ENCODE peak calls at places on chromosomes 6 and 20, in seven cellular contexts. Y, P, Q, L, R, J and T are unnamed samples.

GRCh38 chr6:105678516-105678915 is 275.6 kb upstream of the PREP start:
- DNase-seq in L (no peak), R (peak), Y (no peak), Q (no peak), P (no peak), J (no peak), T (peak)

GRCh38 chr6:156777577-156777865 is 343 bp downstream of the ARID1B start:
- DNase-seq in Q (no peak), R (no peak), Y (no peak), J (no peak), P (peak), L (no peak), T (no peak)

GRCh38 chr6:99219788-99220187 is 129.7 kb downstream of the FAXC start:
- DNase-seq in Q (no peak), P (no peak), R (no peak), Y (no peak), J (no peak), L (no peak), T (peak)

GRCh38 chr20:51497542-51498467 is 44.7 kb downstream of the NFATC2 start:
- DNase-seq in R (peak), P (no peak), J (no peak), Y (no peak), L (peak), Q (no peak), T (no peak)

GRCh38 chr6:53426544-53427270 is 78.0 kb upstream of the ELOVL5 start:
- DNase-seq in Y (no peak), Q (no peak), L (no peak), P (no peak), J (no peak), R (no peak), T (no peak)

GRCh38 chr6:2695464-2696095 is 55.1 kb downstream of the MYLK4 start:
- DNase-seq in R (peak), Q (no peak), L (no peak), P (no peak), Y (no peak), J (no peak), T (peak)

GRCh38 chr6:104566411-104566810 is 293.3 kb downstream of the HACE1 start:
- DNase-seq in P (no peak), L (no peak), R (no peak), Y (no peak), J (no peak), Q (no peak), T (no peak)

GRCh38 chr6:159594106-159594749 is 98.8 kb downstream of the SOD2 start:
- DNase-seq in Y (no peak), J (no peak), R (peak), Q (no peak), L (no peak), P (no peak), T (no peak)

GRCh38 chr20:38109657-38110524 is 55.2 kb downstream of the TGM2 start:
- DNase-seq in P (no peak), L (no peak), R (peak), J (no peak), Q (peak), Y (peak), T (peak)

GRCh38 chr6:79810878-79811277 is 136.5 kb downstream of the ELOVL4 start:
- DNase-seq in L (no peak), J (no peak), P (no peak), Q (no peak), R (no peak), Y (no peak), T (no peak)

GRCh38 chr6:32151885-32152311 is at the start of gene PRRT1:
- DNase-seq in Q (no peak), P (peak), L (no peak), J (no peak), R (no peak), Y (no peak), T (no peak)

GRCh38 chr6:136093835-136094234 is 156.3 kb downstream of the MTFR2 start:
- DNase-seq in R (no peak), Q (no peak), P (no peak), J (no peak), L (no peak), Y (no peak), T (no peak)

GRCh38 chr6:36820700-36821580 is 18.3 kb downstream of the CPNE5 start:
- DNase-seq in Q (no peak), P (no peak), R (peak), J (no peak), L (no peak), Y (no peak), T (no peak)

GRCh38 chr6:142088858-142089216 is 43.9 kb upstream of the GJE1 start:
- DNase-seq in J (no peak), R (peak), P (no peak), Y (no peak), L (no peak), Q (no peak), T (no peak)

GRCh38 chr6:14903176-14904088 is 342.4 kb upstream of the JARID2 start:
- DNase-seq in L (no peak), P (no peak), Y (no peak), J (no peak), R (no peak), Q (no peak), T (peak)

GRCh38 chr6:11428895-11429294 is 108.7 kb upstream of the TMEM170B start:
- DNase-seq in J (no peak), L (no peak), R (peak), Q (no peak), P (no peak), Y (no peak), T (no peak)

GRCh38 chr6:119978274-119978889 is 628.8 kb upstream of the MAN1A1 start:
- DNase-seq in Y (no peak), J (no peak), P (no peak), Q (no peak), L (peak), R (peak), T (peak)

GRCh38 chr6:167791036-167791779 is 35.5 kb upstream of the AFDN start:
- DNase-seq in J (no peak), Q (peak), L (no peak), P (no peak), R (no peak), Y (peak), T (no peak)

GRCh38 chr6:158524311-158524710 is 35.6 kb upstream of the TMEM181 start:
- DNase-seq in Q (no peak), R (no peak), Y (no peak), J (no peak), L (no peak), P (no peak), T (no peak)

GRCh38 chr6:113654396-113654795 is 202.7 kb upstream of the MARCKS start:
- DNase-seq in R (peak), Q (no peak), Y (peak), J (no peak), P (no peak), L (no peak), T (no peak)

GRCh38 chr6:132020138-132020551 is 69.0 kb upstream of the CCN2 start:
- DNase-seq in Y (no peak), L (no peak), Q (no peak), J (no peak), R (peak), P (peak), T (no peak)

GRCh38 chr20:1776608-1777475 is 118.4 kb upstream of the SIRPA start:
- DNase-seq in Y (peak), Q (peak), L (peak), J (peak), R (peak), P (peak), T (peak)

GRCh38 chr20:47524385-47524784 is 22.7 kb downstream of the NCOA3 start:
- DNase-seq in R (no peak), L (no peak), Y (no peak), J (no peak), P (no peak), Q (no peak), T (no peak)

GRCh38 chr6:42239736-42240375 is 22.2 kb upstream of the MRPS10 start:
- DNase-seq in Q (no peak), P (no peak), J (no peak), R (peak), Y (no peak), L (no peak), T (peak)

GRCh38 chr20:1676650-1677049 is 19.1 kb upstream of the SIRPG start:
- DNase-seq in P (no peak), Y (no peak), R (no peak), J (no peak), Q (no peak), L (no peak), T (no peak)

GRCh38 chr6:99187429-99187828 is 162.0 kb downstream of the FAXC start:
- DNase-seq in J (no peak), Q (no peak), L (no peak), R (no peak), P (no peak), Y (no peak), T (no peak)

GRCh38 chr6:92777146-92777740 is 642.1 kb downstream of the EPHA7 start:
- DNase-seq in Q (no peak), R (peak), Y (no peak), J (no peak), L (no peak), P (no peak), T (peak)

GRCh38 chr6:29227235-29227634 is 56.5 kb downstream of the OR2J2 start:
- DNase-seq in J (no peak), L (no peak), P (no peak), Q (no peak), R (no peak), Y (no peak), T (no peak)

GRCh38 chr6:32883789-32884188 is 29.8 kb downstream of the PSMB9 start:
- DNase-seq in J (no peak), R (peak), L (no peak), P (no peak), Q (no peak), Y (peak), T (no peak)